ENCODE peak calls at places on chromosomes 6 and 20, in ten cellular contexts. S is cardiac muscle cell; B is mesothelial cell of epicardium; U is T-helper 2 cell; I is activated T-helper 1 cell treated with anti-CD3 and anti-CD28 coated beads, Interleukin-2, amount 50 U/mL, for 16 hours; H is KG1; K is GM13976; W is A549; P is neural crest cell; E is ureter. L is an unnamed sample.
A peak's percentile ranks its signal among the peaks of the same experiment; 100 is the strongest.

GRCh38 chr6:52681416-52681815 is 10.5 kb downstream of the TMEM14A start:
- DNase-seq in B (no peak), S (no peak), U (no peak), P (peak; percentile 39), H (no peak), K (no peak), E (no peak), W (no peak), I (no peak), L (no peak)

GRCh38 chr6:105196076-105196475 is 16.3 kb upstream of the POPDC3 start:
- DNase-seq in K (no peak), B (no peak), E (no peak), U (no peak), P (no peak), I (no peak), H (no peak), W (no peak), S (no peak), L (no peak)

GRCh38 chr20:61924858-61925554 is 140.7 kb downstream of the TAF4 start:
- DNase-seq in K (no peak), B (no peak), H (no peak), P (no peak), I (no peak), E (no peak), W (no peak), S (no peak), U (no peak), L (no peak)

GRCh38 chr6:130385059-130385695 is 19.4 kb downstream of the TMEM200A start:
- DNase-seq in S (no peak), U (no peak), I (no peak), B (no peak), H (no peak), K (no peak), P (no peak), E (no peak), W (no peak), L (no peak)

GRCh38 chr20:21640556-21640955 is 64.9 kb upstream of the PAX1 start:
- DNase-seq in P (no peak), U (no peak), W (peak; percentile 52), B (peak; percentile 46), E (no peak), I (no peak), H (no peak), K (peak; percentile 23), S (no peak), L (peak; percentile 4)

GRCh38 chr6:93388070-93388469 is 31.3 kb downstream of the EPHA7 start:
- DNase-seq in I (no peak), K (no peak), W (no peak), E (no peak), B (no peak), S (no peak), P (no peak), H (no peak), U (no peak), L (no peak)

GRCh38 chr6:53672232-53672631 is 6.7 kb upstream of the KLHL31 start:
- DNase-seq in I (no peak), H (no peak), U (no peak), W (no peak), S (no peak), K (no peak), P (no peak), B (no peak), E (no peak), L (no peak)

GRCh38 chr6:3540253-3540820 is 83.5 kb upstream of the SLC22A23 start:
- DNase-seq in K (no peak), P (no peak), E (no peak), I (no peak), B (no peak), U (no peak), S (no peak), H (no peak), W (no peak), L (no peak)

GRCh38 chr6:307065-307814 is 15.0 kb downstream of the DUSP22 start:
- DNase-seq in I (no peak), E (no peak), S (no peak), P (no peak), U (no peak), H (no peak), K (no peak), B (no peak), W (no peak), L (no peak)

GRCh38 chr6:118668761-118669411 is 17.5 kb upstream of the CEP85L start:
- DNase-seq in P (no peak), K (no peak), U (no peak), W (no peak), I (no peak), B (no peak), H (no peak), S (peak; percentile 68), E (no peak), L (no peak)

L was measured in HCT116.